ENCODE peak calls at places on chromosomes 3 and 15, in ten cellular contexts. Y is tibial artery; E is CD4-positive, alpha-beta memory T cell; K is endothelial cell of umbilical vein; T is upper lobe of right lung; M is esophagus squamous epithelium; O is heart left ventricle; I is SK-N-SH; P is small intestine; L is stomach. B is an unnamed sample.

GRCh38 chr3:195010551-195011100 is 260.3 kb downstream of the XXYLT1 start:
- DNase-seq in Y (no peak), E (no peak), K (no peak), T (peak; percentile 28), M (no peak), O (no peak), I (no peak), P (no peak), L (peak; percentile 18), B (no peak)

GRCh38 chr3:191952186-191952585 is 491.2 kb downstream of the PYDC2 start:
- DNase-seq in Y (no peak), E (no peak), K (no peak), T (no peak), M (no peak), O (no peak), I (no peak), P (no peak), L (no peak), B (no peak)

GRCh38 chr3:72445827-72446405 is 402.3 kb downstream of the SHQ1 start:
- DNase-seq in Y (no peak), E (peak; percentile 16), K (peak; percentile 46), T (no peak), M (no peak), O (no peak), I (no peak), P (no peak), L (no peak), B (no peak)

GRCh38 chr15:68506071-68506470 is 72.7 kb upstream of the CORO2B start:
- DNase-seq in Y (no peak), E (no peak), K (no peak), T (no peak), M (no peak), O (no peak), I (no peak), P (no peak), L (no peak), B (no peak)

GRCh38 chr15:31080618-31081017 is 20.9 kb downstream of the TRPM1 start:
- DNase-seq in Y (peak; percentile 37), E (no peak), K (peak; percentile 44), T (peak; percentile 85), M (no peak), O (peak; percentile 59), I (peak; percentile 79), P (peak; percentile 37), L (peak; percentile 81), B (peak; percentile 32)

GRCh38 chr3:197534348-197534725 is 21.4 kb downstream of the BDH1 start:
- DNase-seq in Y (no peak), E (no peak), K (no peak), T (no peak), M (no peak), O (no peak), I (no peak), P (no peak), L (no peak), B (no peak)

GRCh38 chr3:85594648-85595047 is 635.9 kb downstream of the CADM2 start:
- DNase-seq in Y (no peak), E (no peak), K (no peak), T (no peak), M (no peak), O (no peak), I (no peak), P (no peak), L (no peak), B (no peak)

GRCh38 chr3:99702953-99703352 is 64.6 kb downstream of the COL8A1 start:
- DNase-seq in Y (no peak), E (no peak), K (no peak), T (no peak), M (no peak), O (no peak), I (no peak), P (no peak), L (no peak), B (no peak)

GRCh38 chr3:14256561-14257342 is 78.1 kb downstream of the LSM3 start:
- DNase-seq in Y (no peak), E (no peak), K (no peak), T (no peak), M (no peak), O (no peak), I (no peak), P (peak; percentile 65), L (peak; percentile 56), B (no peak)

GRCh38 chr3:111165411-111165810 is 93.8 kb downstream of the NECTIN3 start:
- DNase-seq in Y (no peak), E (no peak), K (no peak), T (no peak), M (no peak), O (no peak), I (no peak), P (no peak), L (no peak), B (no peak)

GRCh38 chr3:151318946-151319345 is 2.3 kb upstream of the GPR87 start:
- DNase-seq in Y (no peak), E (no peak), K (no peak), T (no peak), M (no peak), O (no peak), I (no peak), P (no peak), L (no peak), B (no peak)

GRCh38 chr3:14687360-14687759 is 12.4 kb downstream of the C3orf20 start:
- DNase-seq in Y (no peak), E (no peak), K (no peak), T (no peak), M (no peak), O (no peak), I (no peak), P (no peak), L (no peak), B (no peak)

DNA sequence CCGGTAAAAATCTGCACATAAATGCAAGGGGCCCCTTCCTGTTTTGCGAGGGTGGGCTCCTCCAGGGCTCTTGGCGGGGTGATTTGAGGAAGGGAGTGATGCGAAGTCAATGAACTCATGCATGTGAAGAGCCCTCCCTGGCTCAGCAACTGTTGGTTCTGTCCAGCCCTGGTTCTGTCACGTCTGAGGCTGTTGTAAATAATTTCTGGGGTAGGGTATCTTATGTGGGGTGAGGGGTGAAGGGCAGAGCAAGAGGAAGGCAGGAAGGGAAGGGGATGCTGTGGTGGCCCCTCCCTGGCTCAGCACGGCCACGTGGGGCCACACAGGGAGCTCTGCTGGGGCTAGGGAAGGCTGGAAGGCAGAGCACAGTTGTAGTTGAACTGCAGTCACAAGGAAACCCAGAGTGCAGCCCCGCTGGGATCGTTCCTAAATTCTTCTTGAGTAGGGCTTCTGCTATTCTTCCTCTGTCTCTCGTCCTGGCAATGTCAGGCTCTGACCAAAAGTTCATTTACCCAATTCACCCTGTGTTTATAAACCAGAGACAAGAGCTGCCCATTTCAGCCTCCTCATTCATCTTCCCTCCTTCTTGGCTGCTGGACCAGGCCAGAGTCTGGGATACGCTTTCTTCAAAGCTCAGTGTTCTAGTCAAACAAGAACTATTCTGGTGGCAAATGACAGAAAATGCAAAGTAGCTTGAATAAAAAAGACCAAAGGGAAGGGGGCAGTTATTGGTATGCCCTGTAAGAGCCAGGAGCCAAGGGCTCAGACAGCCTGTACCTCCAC is 14.8 kb upstream of the TOPBP1 start:
- DNase-seq in Y (no peak), E (no peak), K (no peak), T (no peak), M (no peak), O (no peak), I (no peak), P (no peak), L (no peak), B (no peak)
- H3K4me1 ChIP-seq in Y (no peaks in the 10 kb centered on the region), E (no peaks in the 10 kb centered on the region), K (no peaks in the 10 kb centered on the region), T (no peaks in the 10 kb centered on the region), M (peaks cover 7% of the 10 kb centered on the region), O (no peaks in the 10 kb centered on the region), I (no peaks in the 10 kb centered on the region), P (no peaks in the 10 kb centered on the region), L (peaks cover 7% of the 10 kb centered on the region), B (peaks cover 3% of the 10 kb centered on the region)

GRCh38 chr15:40160689-40161688 is at the start of gene BUB1B:
- DNase-seq in Y (peak; percentile 93), E (peak; percentile 93), K (peak; percentile 96), T (peak; percentile 93), M (peak; percentile 60), O (peak; percentile 94), I (peak; percentile 90), P (peak; percentile 95), L (peak; percentile 92), B (peak; percentile 97)
- H3K27ac ChIP-seq in Y (no peak within 1 kb of the TSS), E (peak within 1 kb of the TSS; percentile 28), K (peak within 1 kb of the TSS; percentile 24), T (no peak within 1 kb of the TSS), M (peak within 1 kb of the TSS; percentile 49), O (no peak within 1 kb of the TSS), I (peak within 1 kb of the TSS; percentile 71), P (no peak within 1 kb of the TSS), L (no peak within 1 kb of the TSS), B (peak within 1 kb of the TSS; percentile 75)

DNA sequence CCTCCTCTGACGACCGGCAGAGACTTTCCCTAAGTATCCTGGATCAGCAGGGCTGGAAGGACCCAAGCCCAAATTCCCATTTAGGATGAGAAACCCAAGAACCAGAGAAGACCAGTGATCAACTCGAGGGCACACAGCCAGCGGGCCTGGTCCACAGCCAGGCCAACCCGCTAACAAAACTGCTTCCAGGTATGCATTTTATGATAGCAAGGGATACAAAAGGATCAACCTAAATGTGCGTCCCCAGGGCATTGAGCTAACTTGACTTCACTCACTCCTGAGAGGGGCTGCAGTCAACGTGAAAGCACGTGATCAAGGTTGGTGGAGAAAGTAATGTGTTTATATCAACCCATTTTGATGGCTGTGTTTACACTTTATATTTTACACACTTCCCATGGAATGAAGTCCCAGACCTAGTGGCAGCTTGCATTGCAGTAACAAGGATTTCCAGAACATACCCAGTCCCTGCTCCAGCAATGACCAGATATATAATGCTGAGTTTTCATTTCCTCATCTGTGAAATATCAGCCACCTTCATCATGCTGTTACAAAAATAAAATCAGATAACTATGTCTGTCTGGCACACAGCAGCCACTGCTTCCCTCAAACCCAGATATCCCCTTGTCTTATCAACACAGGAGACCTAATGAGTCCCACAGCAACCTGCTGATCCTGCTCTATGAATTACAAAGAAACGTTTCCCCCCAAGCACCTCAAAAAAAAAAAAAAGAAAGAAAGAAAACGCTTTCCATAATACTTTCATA is 2.1 kb downstream of the KLHL6 start:
- DNase-seq in Y (no peak), E (no peak), K (peak; percentile 41), T (no peak), M (no peak), O (no peak), I (peak; percentile 70), P (no peak), L (no peak), B (no peak)
- H3K4me1 ChIP-seq in Y (no peaks in the 10 kb centered on the region), E (peaks cover 68% of the 10 kb centered on the region), K (peaks cover 57% of the 10 kb centered on the region), T (peaks cover 7% of the 10 kb centered on the region), M (no peaks in the 10 kb centered on the region), O (no peaks in the 10 kb centered on the region), I (no peaks in the 10 kb centered on the region), P (no peaks in the 10 kb centered on the region), L (peaks cover 2% of the 10 kb centered on the region), B (no peaks in the 10 kb centered on the region)

GRCh38 chr15:71252036-71252898 is 137.0 kb downstream of the THSD4 start:
- DNase-seq in Y (no peak), E (no peak), K (peak; percentile 58), T (no peak), M (no peak), O (no peak), I (peak; percentile 62), P (peak; percentile 92), L (no peak), B (peak; percentile 65)
- H3K27ac ChIP-seq in Y (no peak overlapping the region), E (no peak overlapping the region), K (peak overlapping the region; percentile 60), T (no peak overlapping the region), M (no peak overlapping the region), O (peak overlapping the region; percentile 76), I (peak overlapping the region; percentile 91), P (peak overlapping the region; percentile 63), L (no peak overlapping the region), B (peak overlapping the region; percentile 13)